ENCODE peak calls at places on chromosome 21, in five cellular contexts. G, A, X, Z and N are unnamed samples.
A peak's percentile ranks its signal among the peaks of the same experiment; 100 is the strongest.

GRCh38 chr21:16088121-16088520 is 358.3 kb downstream of the USP25 start:
- DNase-seq in G (no peak), A (no peak), X (no peak), Z (no peak), N (no peak)

GRCh38 chr21:24110846-24111245 is 1496.4 kb downstream of the MRPL39 start:
- DNase-seq in G (no peak), A (no peak), X (no peak), Z (no peak), N (no peak)

GRCh38 chr21:18950045-18950740 is 546.6 kb upstream of the TMPRSS15 start:
- DNase-seq in G (no peak), A (no peak), X (no peak), Z (no peak), N (no peak)

GRCh38 chr21:43585924-43586411 is 73.3 kb downstream of the HSF2BP start:
- DNase-seq in G (peak; percentile 81), A (peak; percentile 84), X (peak; percentile 79), Z (no peak), N (no peak)

GRCh38 chr21:33418686-33419085 is 15.5 kb downstream of the IFNGR2 start:
- DNase-seq in G (peak; percentile 78), A (peak; percentile 90), X (no peak), Z (peak; percentile 90), N (no peak)

GRCh38 chr21:36210779-36211659 is 54.4 kb downstream of the DOP1B start:
- DNase-seq in G (no peak), A (no peak), X (no peak), Z (no peak), N (no peak)

GRCh38 chr21:35825954-35826353 is 234.4 kb downstream of the SETD4 start:
- DNase-seq in G (no peak), A (no peak), X (no peak), Z (no peak), N (no peak)

GRCh38 chr21:25733859-25734653 is 648 bp downstream of the ATP5PF start:
- DNase-seq in G (no peak), A (no peak), X (no peak), Z (no peak), N (peak; percentile 51)

GRCh38 chr21:39000496-39000895 is 182.8 kb downstream of the PSMG1 start:
- DNase-seq in G (peak; percentile 58), A (no peak), X (no peak), Z (no peak), N (no peak)

GRCh38 chr21:30257773-30258172 is 25.0 kb downstream of the KRTAP24-1 start:
- DNase-seq in G (no peak), A (no peak), X (no peak), Z (no peak), N (no peak)

GRCh38 chr21:46422636-46423241 is 36.0 kb upstream of the DIP2A start:
- DNase-seq in G (no peak), A (no peak), X (no peak), Z (no peak), N (peak; percentile 32)
- H3K36me3 ChIP-seq in G (no peaks in the 10 kb centered on the region), A (peaks cover 4% of the 10 kb centered on the region), X (peaks cover 78% of the 10 kb centered on the region), Z (peaks cover 76% of the 10 kb centered on the region), N (peaks cover 13% of the 10 kb centered on the region)

DNA sequence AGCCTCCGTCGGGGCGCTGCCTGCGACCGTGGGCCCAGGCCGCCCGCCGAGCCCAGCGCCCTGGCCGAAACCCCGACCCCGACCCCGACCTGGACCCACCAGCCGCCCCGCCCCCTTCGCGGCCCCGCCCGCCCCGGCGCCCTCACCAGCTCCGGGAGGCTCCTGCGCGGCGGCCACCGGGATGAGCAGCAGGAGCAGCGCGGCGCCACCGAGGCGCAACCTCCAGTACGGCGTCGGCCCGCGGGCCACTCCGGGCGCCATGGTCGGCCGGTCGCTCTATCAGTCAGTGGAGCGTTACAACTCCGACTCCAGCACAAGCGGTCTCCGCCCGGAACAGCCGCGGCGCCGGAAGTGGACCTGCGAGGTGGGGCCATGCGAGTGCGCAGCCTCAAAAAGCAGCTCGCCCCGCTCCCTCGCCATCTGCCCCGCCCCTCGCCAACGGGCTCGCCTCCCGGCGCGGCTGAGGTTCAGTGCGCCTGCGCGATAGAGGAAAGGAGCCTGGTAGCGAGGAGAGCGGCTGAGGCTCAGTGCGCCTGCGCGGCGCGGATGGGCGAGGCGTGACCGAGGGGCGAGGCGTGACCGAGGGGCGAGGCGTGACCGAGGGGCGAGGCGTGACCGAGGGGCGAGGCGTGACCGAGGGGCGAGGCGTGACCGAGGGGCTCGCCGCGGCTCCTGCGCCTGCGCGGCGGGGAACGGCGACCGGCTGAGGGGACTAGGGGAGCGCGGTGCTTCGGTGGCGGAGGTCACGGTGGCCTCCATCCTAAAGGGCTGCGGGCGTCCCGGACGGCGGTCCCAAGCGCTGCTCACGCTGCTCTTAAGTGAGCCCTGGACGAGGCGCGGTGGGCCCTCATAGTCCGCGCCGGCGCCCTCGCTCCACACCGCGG is at the start of gene PTTG1IP:
- DNase-seq in G (peak; percentile 98), A (peak; percentile 99), X (peak; percentile 100), Z (peak; percentile 99), N (peak; percentile 100)
- TF ChIP-seq POLR2A in G (peak; percentile 70), A (peak; percentile 81), X (no peak), Z (no peak), N (peak; percentile 86)

GRCh38 chr21:46243325-46243724 is 14.8 kb upstream of the LSS start:
- DNase-seq in G (no peak), A (peak; percentile 59), X (no peak), Z (peak; percentile 71), N (no peak)

GRCh38 chr21:46237474-46237873 is 8.9 kb upstream of the LSS start:
- DNase-seq in G (no peak), A (no peak), X (no peak), Z (no peak), N (no peak)

GRCh38 chr21:46243865-46244490 is 15.4 kb upstream of the LSS start:
- DNase-seq in G (no peak), A (no peak), X (no peak), Z (peak; percentile 45), N (no peak)

GRCh38 chr21:46244602-46245001 is 16.0 kb upstream of the LSS start:
- DNase-seq in G (no peak), A (peak; percentile 59), X (no peak), Z (no peak), N (no peak)

GRCh38 chr21:46239817-46240325 is 11.3 kb upstream of the LSS start:
- DNase-seq in G (no peak), A (no peak), X (no peak), Z (no peak), N (no peak)
- H3K36me3 ChIP-seq in G (peaks cover 3% of the 10 kb centered on the region), A (peaks cover 32% of the 10 kb centered on the region), X (peaks cover 91% of the 10 kb centered on the region), Z (peaks cover 85% of the 10 kb centered on the region), N (no peaks in the 10 kb centered on the region)

DNA sequence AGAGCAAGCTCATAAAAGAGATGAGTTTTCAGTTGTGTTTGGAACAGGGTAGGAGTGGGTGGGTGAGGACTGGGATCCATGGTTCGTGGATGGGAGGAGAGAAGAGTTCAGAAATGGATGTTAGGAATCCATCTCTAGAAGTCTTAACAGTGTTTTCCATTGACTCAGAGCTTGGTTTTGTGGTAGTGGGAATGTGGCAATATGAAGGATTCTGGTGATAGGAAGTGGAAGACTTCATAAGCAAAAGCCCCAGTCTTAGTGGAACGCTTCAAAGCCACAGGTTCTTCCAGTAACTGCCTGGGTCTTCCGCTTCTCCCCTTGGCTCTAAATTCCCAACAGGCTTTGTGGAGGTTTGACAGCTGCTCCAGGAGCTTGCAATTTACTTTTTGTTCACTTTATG is 167.9 kb downstream of the KCNJ6 start:
- DNase-seq in G (no peak), A (no peak), X (no peak), Z (no peak), N (no peak)
- TF ChIP-seq POLR2A in G (no peak), A (no peak), X (no peak), Z (no peak), N (no peak)

GRCh38 chr21:46118305-46118870 is 20.5 kb downstream of the COL6A2 start:
- DNase-seq in G (peak; percentile 15), A (peak; percentile 60), X (no peak), Z (peak; percentile 76), N (peak; percentile 42)
- H3K36me3 ChIP-seq in G (no peaks in the 10 kb centered on the region), A (peaks cover 81% of the 10 kb centered on the region), X (peaks cover 95% of the 10 kb centered on the region), Z (peaks cover 87% of the 10 kb centered on the region), N (no peaks in the 10 kb centered on the region)

DNA sequence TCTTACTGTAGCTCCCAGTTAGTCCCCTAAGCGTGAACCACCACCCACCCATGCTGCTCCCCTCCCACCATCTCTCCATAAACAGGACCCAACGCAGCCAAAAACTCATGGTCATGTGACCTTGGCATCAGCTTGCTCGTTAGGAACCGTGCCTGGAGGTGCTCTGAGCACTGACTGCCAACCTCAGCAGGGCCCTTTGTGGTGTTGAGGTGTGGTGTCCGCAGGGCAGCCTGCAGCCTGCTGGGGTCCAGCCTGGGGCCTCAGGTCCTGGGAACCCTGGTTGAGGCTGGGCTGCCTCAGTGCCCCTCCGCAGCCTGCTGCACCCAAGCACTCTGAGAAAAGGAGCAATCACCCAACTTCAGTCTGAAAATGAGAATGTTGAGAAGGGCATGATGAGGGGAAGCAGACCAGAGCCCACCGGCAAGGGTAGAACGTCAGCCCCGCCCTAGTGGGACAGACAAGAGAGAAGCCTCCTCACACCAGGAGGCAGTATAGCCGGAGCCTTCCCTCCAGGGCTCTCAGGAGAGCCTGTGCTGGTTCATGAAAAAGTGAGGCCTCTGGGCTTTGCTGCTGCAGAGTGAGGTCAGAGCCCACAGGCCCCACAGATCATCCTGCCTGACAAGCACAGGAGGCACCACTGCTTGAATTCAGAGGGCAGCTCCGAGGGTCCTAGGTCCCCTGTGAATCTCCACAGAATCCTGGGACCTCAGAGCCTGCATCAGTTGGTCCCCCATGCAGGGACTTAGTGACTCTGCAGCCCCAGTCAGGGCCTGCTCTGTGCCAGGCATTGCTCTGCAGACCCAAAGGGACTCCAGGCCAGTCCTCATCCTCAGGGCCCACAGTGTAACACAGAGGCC is 4.9 kb upstream of the COL6A2 start:
- DNase-seq in G (peak; percentile 78), A (peak; percentile 90), X (peak; percentile 15), Z (no peak), N (no peak)
- TF ChIP-seq POLR2A in G (no peak), A (no peak), X (no peak), Z (no peak), N (no peak)

GRCh38 chr21:28952686-28953085 is 40.0 kb downstream of the LTN1 start:
- DNase-seq in G (no peak), A (no peak), X (no peak), Z (no peak), N (no peak)

GRCh38 chr21:28949318-28949717 is 43.4 kb downstream of the LTN1 start:
- DNase-seq in G (no peak), A (no peak), X (no peak), Z (no peak), N (no peak)

GRCh38 chr21:28953247-28953646 is 39.4 kb downstream of the LTN1 start:
- DNase-seq in G (no peak), A (no peak), X (no peak), Z (no peak), N (no peak)
- H3K36me3 ChIP-seq in G (no peaks in the 10 kb centered on the region), A (peaks cover 13% of the 10 kb centered on the region), X (peaks cover 96% of the 10 kb centered on the region), Z (peaks cover 62% of the 10 kb centered on the region), N (peaks cover 3% of the 10 kb centered on the region)